ENCODE peak calls at places on chromosomes 12 and 14, in ten cellular contexts. T is effector memory CD8-positive, alpha-beta T cell; D is IMR-90; N is erythroblast; U is endothelial cell; G is stimulated activated CD8-positive, alpha-beta memory T cell treated with anti-CD3 and anti-CD28 coated beads, Interleukin-4, amount 100 ng/mL, for 4 hours; Y is activated T-helper 1 cell treated with anti-CD3 and anti-CD28 coated beads, Interleukin-2, amount 50 U/mL, for 16 hours; I is ascending aorta; R is glutamatergic neuron; F is cardiac muscle cell. O is an unnamed sample.
A peak's percentile ranks its signal among the peaks of the same experiment; 100 is the strongest.

GRCh38 chr14:60758875-60759274 is 24.3 kb downstream of the MNAT1 start:
- DNase-seq in R (no peak), F (no peak), Y (no peak), G (no peak), T (no peak), I (no peak), D (peak; percentile 62), U (no peak), N (no peak), O (no peak)

GRCh38 chr12:28497889-28498411 is 307.7 kb downstream of the CCDC91 start:
- DNase-seq in U (no peak), I (no peak), R (no peak), F (no peak), D (peak; percentile 50), G (no peak), Y (no peak), N (no peak), T (no peak), O (no peak)

GRCh38 chr12:105740337-105740736 is 398.4 kb downstream of the NUAK1 start:
- DNase-seq in Y (no peak), U (no peak), G (no peak), F (no peak), R (no peak), I (no peak), T (no peak), N (no peak), D (no peak), O (no peak)

GRCh38 chr14:22887260-22887989 is 4.4 kb downstream of the REM2 start:
- DNase-seq in N (peak; percentile 70), T (no peak), G (no peak), D (peak; percentile 75), I (no peak), F (peak; percentile 89), Y (no peak), U (peak; percentile 56), R (peak; percentile 67), O (no peak)

GRCh38 chr12:62776575-62776974 is 158.4 kb downstream of the PPM1H start:
- DNase-seq in G (no peak), Y (no peak), D (no peak), I (no peak), F (no peak), N (no peak), T (no peak), U (no peak), R (no peak), O (no peak)

GRCh38 chr12:90102957-90103652 is 394.5 kb upstream of the ATP2B1 start:
- DNase-seq in G (no peak), I (no peak), D (peak; percentile 53), R (no peak), F (peak; percentile 50), T (peak; percentile 6), Y (no peak), U (peak; percentile 6), N (peak; percentile 8), O (peak; percentile 6)

GRCh38 chr12:31557707-31558106 is 33.2 kb downstream of the DENND5B start:
- DNase-seq in F (no peak), D (no peak), Y (no peak), I (no peak), R (no peak), G (no peak), T (no peak), N (no peak), U (no peak), O (no peak)

GRCh38 chr14:61454545-61454944 is 133.2 kb downstream of the PRKCH start:
- DNase-seq in R (no peak), N (no peak), G (no peak), U (no peak), F (peak; percentile 80), Y (no peak), T (no peak), I (no peak), D (no peak), O (no peak)

GRCh38 chr14:99143793-99144192 is 128.2 kb downstream of the BCL11B start:
- DNase-seq in Y (no peak), U (no peak), D (no peak), G (no peak), T (no peak), N (no peak), R (no peak), F (no peak), I (no peak), O (no peak)

GRCh38 chr12:20798561-20798960 is 11.9 kb upstream of the SLCO1B3 start:
- DNase-seq in R (no peak), T (no peak), I (no peak), D (no peak), Y (no peak), U (no peak), F (peak; percentile 28), N (peak; percentile 6), G (no peak), O (no peak)

GRCh38 chr12:28191690-28192089 is 1.4 kb downstream of the CCDC91 start:
- DNase-seq in U (no peak), F (no peak), D (peak; percentile 2), T (peak; percentile 43), R (no peak), I (no peak), G (no peak), N (peak; percentile 77), Y (no peak), O (peak; percentile 17)

GRCh38 chr12:133192847-133193246 is 11.6 kb downstream of the ZNF268 start:
- DNase-seq in F (no peak), T (no peak), D (no peak), U (no peak), R (no peak), I (no peak), G (no peak), N (no peak), Y (no peak), O (no peak)

GRCh38 chr14:53872551-53873188 is 84.0 kb downstream of the BMP4 start:
- DNase-seq in I (no peak), T (no peak), R (no peak), U (no peak), Y (no peak), G (no peak), D (no peak), N (no peak), F (no peak), O (no peak)

GRCh38 chr14:64298773-64299172 is 4.6 kb upstream of the ESR2 start:
- DNase-seq in I (no peak), T (no peak), F (no peak), G (no peak), R (no peak), D (no peak), Y (no peak), U (no peak), N (peak; percentile 18), O (no peak)

GRCh38 chr12:7929069-7929792 is 6.8 kb downstream of the SLC2A3 start:
- DNase-seq in D (no peak), F (peak; percentile 63), I (no peak), G (no peak), T (no peak), Y (no peak), N (no peak), R (no peak), U (no peak), O (no peak)

GRCh38 chr14:67999693-68000384 is 180.3 kb downstream of the RAD51B start:
- DNase-seq in T (no peak), G (no peak), U (no peak), F (no peak), I (no peak), Y (no peak), D (peak; percentile 86), R (no peak), N (no peak), O (no peak)

GRCh38 chr12:51318846-51319570 is 5.0 kb downstream of the BIN2 start:
- DNase-seq in T (peak; percentile 45), I (no peak), F (no peak), U (no peak), N (peak; percentile 56), G (no peak), Y (no peak), D (no peak), R (no peak), O (no peak)

GRCh38 chr14:100386121-100386520 is 63.0 kb downstream of the SLC25A47 start:
- DNase-seq in U (no peak), N (no peak), G (no peak), I (no peak), D (peak; percentile 34), R (no peak), T (no peak), F (no peak), Y (no peak), O (no peak)

GRCh38 chr12:51593539-51593938 is 2.5 kb downstream of the SCN8A start:
- DNase-seq in T (peak; percentile 5), F (peak; percentile 75), D (peak; percentile 79), N (peak; percentile 32), G (no peak), R (no peak), I (no peak), U (peak; percentile 52), Y (no peak), O (peak; percentile 39)

GRCh38 chr12:15546102-15546701 is 223.9 kb downstream of the PTPRO start:
- DNase-seq in D (no peak), F (no peak), R (no peak), Y (no peak), T (no peak), U (no peak), N (no peak), G (no peak), I (no peak), O (no peak)

GRCh38 chr14:38137005-38137404 is 70.7 kb upstream of the SSTR1 start:
- DNase-seq in R (no peak), I (no peak), F (no peak), U (no peak), G (no peak), D (peak; percentile 59), N (no peak), Y (no peak), T (no peak), O (no peak)

GRCh38 chr12:13195848-13196301 is 651 bp upstream of the EMP1 start:
- DNase-seq in Y (no peak), F (no peak), T (no peak), G (no peak), U (no peak), N (no peak), I (no peak), R (no peak), D (peak; percentile 68), O (no peak)

GRCh38 chr14:105857223-105857815 is 330.9 kb downstream of the TMEM121 start:
- DNase-seq in I (no peak), N (peak; percentile 32), T (no peak), D (no peak), G (no peak), Y (no peak), R (no peak), F (no peak), U (no peak), O (no peak)

GRCh38 chr12:6269986-6270385 is 40.5 kb upstream of the PLEKHG6 start:
- DNase-seq in U (no peak), I (no peak), N (no peak), F (no peak), G (no peak), R (no peak), D (no peak), Y (no peak), T (no peak), O (no peak)

GRCh38 chr14:89186850-89187376 is 230.1 kb downstream of the FOXN3 start:
- DNase-seq in F (peak; percentile 72), N (no peak), R (no peak), T (no peak), Y (no peak), D (peak; percentile 16), I (no peak), U (no peak), G (no peak), O (no peak)

GRCh38 chr12:51840966-51841365 is 7.6 kb downstream of the FIGNL2 start:
- DNase-seq in N (no peak), T (no peak), G (no peak), Y (no peak), F (no peak), I (no peak), D (no peak), U (no peak), R (no peak), O (no peak)

GRCh38 chr14:102510616-102511520 is 1.3 kb upstream of the ANKRD9 start:
- DNase-seq in N (peak; percentile 78), D (no peak), F (peak; percentile 88), T (no peak), G (no peak), Y (no peak), I (no peak), R (peak; percentile 58), U (peak; percentile 56), O (peak; percentile 81)

GRCh38 chr12:4191642-4192041 is 81.9 kb upstream of the CCND2 start:
- DNase-seq in D (no peak), Y (no peak), T (no peak), N (no peak), F (no peak), R (no peak), I (no peak), U (no peak), G (no peak), O (no peak)